ENCODE peak calls at places on chromosomes 1 and 21, in four cellular contexts. T, V, B and N are unnamed samples. For H3K9me3, the result is how much of the 10 kb centered on the place peaks cover.

GRCh38 chr1:31905681-31906080 is 32.5 kb downstream of the PTP4A2 start:
- DNase-seq in B (no peak), V (no peak), T (no peak), N (no peak)

GRCh38 chr1:43493661-43494450 is 36.8 kb upstream of the PTPRF start:
- DNase-seq in T (peak), B (no peak), V (no peak), N (no peak)

GRCh38 chr1:212560933-212561460 is 47.6 kb upstream of the ATF3 start:
- DNase-seq in V (no peak), B (no peak), T (no peak), N (no peak)

GRCh38 chr1:1411626-1412025 is 4.5 kb upstream of the MRPL20 start:
- DNase-seq in V (no peak), B (no peak), T (no peak), N (no peak)

GRCh38 chr21:39562791-39563770 is 49.7 kb upstream of the B3GALT5 start:
- DNase-seq in V (no peak), B (no peak), T (no peak), N (no peak)

GRCh38 chr1:43276673-43277072 is 6.9 kb downstream of the TMEM125 start:
- DNase-seq in V (no peak), T (no peak), B (peak), N (peak)

GRCh38 chr1:10074855-10075418 is 42.2 kb downstream of the UBE4B start:
- DNase-seq in B (no peak), T (no peak), V (no peak), N (no peak)

GRCh38 chr21:42652527-42653491 is 612 bp upstream of the PDE9A start:
- DNase-seq in B (peak), V (peak), T (peak), N (peak)

GRCh38 chr1:201655243-201655642 is 116.3 kb downstream of the NAV1 start:
- DNase-seq in V (no peak), T (peak), B (no peak), N (no peak)

GRCh38 chr21:17819878-17820232 is 699 bp upstream of the C21orf91 start:
- DNase-seq in B (no peak), T (no peak), V (no peak), N (no peak)

GRCh38 chr1:24501371-24502167 is 1.1 kb upstream of the RCAN3 start:
- DNase-seq in B (no peak), T (no peak), V (peak), N (no peak)

GRCh38 chr1:25468037-25468436 is 37.3 kb downstream of the MACO1 start:
- DNase-seq in B (no peak), T (no peak), V (no peak), N (no peak)

GRCh38 chr1:94962745-94963265 is 35.9 kb upstream of the CNN3 start:
- DNase-seq in T (no peak), B (no peak), V (peak), N (no peak)

GRCh38 chr1:176605151-176605550 is 142.2 kb downstream of the PAPPA2 start:
- DNase-seq in T (no peak), V (no peak), B (no peak), N (no peak)

GRCh38 chr1:11648732-11649158 is 5.5 kb downstream of the FBXO2 start:
- DNase-seq in V (peak), T (peak), B (no peak), N (peak)

GRCh38 chr21:41371698-41372030 is 9.8 kb downstream of the MX2 start:
- DNase-seq in V (no peak), T (no peak), B (no peak), N (no peak)

GRCh38 chr1:94553931-94554330 is 12.4 kb upstream of the F3 start:
- DNase-seq in B (no peak), V (no peak), T (no peak), N (no peak)

GRCh38 chr1:4596486-4596885 is 57.9 kb upstream of the AJAP1 start:
- DNase-seq in B (peak), T (no peak), V (no peak), N (no peak)

GRCh38 chr1:8423702-8424538 is 106.0 kb downstream of the SLC45A1 start:
- DNase-seq in T (peak), V (peak), B (peak), N (peak)

GRCh38 chr21:14879458-14879857 is 185.3 kb downstream of the NRIP1 start:
- DNase-seq in V (no peak), T (no peak), B (no peak), N (no peak)

GRCh38 chr1:241376711-241377110 is 19.7 kb upstream of the RGS7 start:
- DNase-seq in T (no peak), V (no peak), B (no peak), N (no peak)

GRCh38 chr1:160095382-160096105 is 2.9 kb downstream of the IGSF8 start:
- DNase-seq in B (no peak), V (no peak), T (peak), N (peak)

GRCh38 chr1:8378202-8378601 is 60.3 kb downstream of the SLC45A1 start:
- DNase-seq in B (peak), V (no peak), T (no peak), N (no peak)

GRCh38 chr21:45257673-45258341 is 29.9 kb downstream of the POFUT2 start:
- DNase-seq in T (peak), B (peak), V (no peak), N (no peak)

GRCh38 chr1:74426208-74426932 is 86.0 kb downstream of the LRRC53 start:
- DNase-seq in T (no peak), V (no peak), B (no peak), N (no peak)

GRCh38 chr1:169044296-169044695 is 62.2 kb upstream of the ATP1B1 start:
- DNase-seq in T (no peak), B (no peak), V (no peak), N (no peak)

GRCh38 chr1:180973360-180973759 is 49.3 kb downstream of the STX6 start:
- DNase-seq in B (no peak), T (no peak), V (no peak), N (no peak)

GRCh38 chr1:1240348-1240732 is 6.2 kb downstream of the C1QTNF12 start:
- DNase-seq in B (no peak), T (no peak), V (no peak), N (no peak)

GRCh38 chr1:164380893-164381292 is 178.1 kb upstream of the PBX1 start:
- DNase-seq in T (no peak), B (no peak), V (no peak), N (no peak)

GRCh38 chr21:28804089-28804670 is 188.5 kb downstream of the LTN1 start:
- DNase-seq in T (no peak), B (no peak), V (no peak), N (no peak)
- H3K4me3 ChIP-seq in T (no peak), B (peak), V (no peak), N (no peak)

GRCh38 chr1:244231572-244232315 is 180.7 kb downstream of the ZBTB18 start:
- DNase-seq in V (no peak), B (no peak), T (peak), N (no peak)
- H3K9me3 ChIP-seq in V (under half), B (under half), T (under half), N (under half)

DNA sequence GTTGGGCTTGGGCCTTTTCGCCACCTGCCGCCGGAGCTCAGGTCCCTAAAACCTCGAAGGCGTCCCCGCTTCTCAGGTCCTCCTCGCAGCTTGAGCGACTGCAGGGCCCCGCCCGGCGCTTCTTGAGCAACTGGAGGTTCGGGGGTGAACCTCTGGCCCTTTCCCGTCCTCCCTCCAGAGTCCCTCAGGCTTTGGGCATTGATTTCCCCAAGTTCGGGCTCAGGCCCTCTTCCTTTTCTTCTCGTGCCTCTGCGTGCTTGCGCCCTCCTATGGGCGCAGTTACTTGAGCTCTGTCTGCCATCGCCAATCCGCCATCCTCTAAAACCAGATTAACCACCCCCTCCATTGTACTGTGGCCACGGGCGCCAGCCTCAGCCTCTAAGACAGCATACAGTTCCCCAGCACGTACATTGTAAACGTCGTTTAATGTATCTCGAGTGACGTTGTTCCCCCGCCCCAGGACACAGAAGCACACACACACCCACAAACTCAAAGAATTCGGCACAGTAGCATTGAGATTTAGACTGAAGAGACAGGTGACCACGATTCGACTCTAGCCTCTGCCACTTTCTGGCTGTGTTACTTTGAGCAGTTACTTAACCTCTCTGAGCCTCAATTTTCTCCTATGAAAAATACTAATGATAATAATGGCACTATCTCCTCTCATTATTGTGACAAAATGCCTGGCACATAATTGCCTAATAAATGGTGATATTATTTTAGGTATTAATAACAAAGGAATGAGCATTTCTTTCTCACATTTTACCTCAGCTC is 22.6 kb downstream of the BTG2 start:
- DNase-seq in V (no peak), B (peak), T (peak), N (no peak)
- TF ChIP-seq CTCF in V (peak), B (peak), T (peak), N (peak)

DNA sequence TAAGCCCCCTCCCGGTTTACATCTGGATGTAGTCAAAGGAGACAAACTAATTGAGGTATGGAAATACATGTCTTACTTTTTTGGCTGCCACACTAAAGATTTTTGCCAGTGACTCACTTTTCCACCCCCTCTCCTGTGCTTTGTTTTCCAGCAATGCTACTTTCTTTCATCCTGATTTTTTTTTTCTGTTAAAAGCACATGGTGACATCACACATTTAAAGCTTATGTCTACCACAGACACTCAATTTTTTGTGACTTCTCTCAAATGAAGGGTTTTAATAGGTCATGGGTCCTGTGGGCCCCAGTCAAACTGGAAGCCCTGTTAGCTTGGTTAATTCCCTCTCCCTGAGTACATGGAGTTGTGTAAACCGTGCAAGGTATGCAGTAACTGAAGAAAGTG is 2.2 kb downstream of the PPP1R8 start:
- DNase-seq in T (no peak), B (no peak), V (no peak), N (no peak)
- H3K4me3 ChIP-seq in T (peak), B (no peak), V (no peak), N (no peak)

GRCh38 chr1:238129677-238130076 is 239.0 kb upstream of the ZP4 start:
- DNase-seq in V (no peak), T (no peak), B (no peak), N (no peak)
- H3K9me3 ChIP-seq in V (under half), T (under half), B (under half), N (under half)

DNA sequence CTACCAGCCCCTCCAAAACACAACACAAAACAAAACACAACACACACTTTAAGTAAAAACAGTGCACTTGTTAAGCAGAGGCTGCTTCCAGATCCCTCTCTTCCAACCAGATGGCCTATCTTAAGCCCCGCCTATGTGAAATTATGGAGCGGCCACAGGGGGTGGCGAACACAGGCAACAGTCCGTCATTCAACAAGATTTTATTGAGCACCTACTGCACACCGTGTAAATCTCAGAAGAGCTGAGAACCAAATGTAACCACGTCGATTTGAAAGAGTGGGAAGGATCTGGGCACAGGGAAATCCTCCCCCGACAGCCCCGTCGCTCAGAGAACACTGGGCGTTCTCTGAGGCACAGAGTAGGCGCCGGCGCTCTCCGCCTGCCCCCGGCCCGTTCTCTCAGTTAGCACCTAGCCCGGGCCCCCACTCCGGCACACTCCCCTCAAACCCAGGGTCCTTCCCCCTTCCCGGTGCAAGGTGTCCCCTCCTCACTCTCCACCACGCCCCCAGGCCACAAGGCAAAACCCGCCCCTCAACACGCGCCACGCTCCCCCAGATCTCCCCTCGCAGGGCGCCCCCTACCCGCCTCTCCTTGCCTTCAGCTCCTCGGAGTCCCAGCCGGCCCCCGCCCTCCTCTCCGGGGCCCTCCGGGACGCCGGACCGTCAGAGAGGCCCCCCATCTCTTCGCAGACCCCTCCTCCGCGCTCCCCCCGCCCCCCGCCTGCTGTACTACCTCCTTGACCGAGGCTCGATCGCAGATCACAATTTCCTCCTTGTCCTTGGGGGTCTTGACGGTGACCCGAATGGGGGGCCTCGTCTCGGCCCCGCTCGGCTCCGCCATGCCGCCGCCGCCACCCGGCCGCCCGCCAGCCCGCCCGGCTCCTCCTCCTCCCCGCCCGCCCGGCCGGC is 482 bp downstream of the UBQLN4 start:
- DNase-seq in V (peak), T (peak), B (peak), N (peak)
- TF ChIP-seq CTCF in V (peak), T (peak), B (no peak), N (peak)

DNA sequence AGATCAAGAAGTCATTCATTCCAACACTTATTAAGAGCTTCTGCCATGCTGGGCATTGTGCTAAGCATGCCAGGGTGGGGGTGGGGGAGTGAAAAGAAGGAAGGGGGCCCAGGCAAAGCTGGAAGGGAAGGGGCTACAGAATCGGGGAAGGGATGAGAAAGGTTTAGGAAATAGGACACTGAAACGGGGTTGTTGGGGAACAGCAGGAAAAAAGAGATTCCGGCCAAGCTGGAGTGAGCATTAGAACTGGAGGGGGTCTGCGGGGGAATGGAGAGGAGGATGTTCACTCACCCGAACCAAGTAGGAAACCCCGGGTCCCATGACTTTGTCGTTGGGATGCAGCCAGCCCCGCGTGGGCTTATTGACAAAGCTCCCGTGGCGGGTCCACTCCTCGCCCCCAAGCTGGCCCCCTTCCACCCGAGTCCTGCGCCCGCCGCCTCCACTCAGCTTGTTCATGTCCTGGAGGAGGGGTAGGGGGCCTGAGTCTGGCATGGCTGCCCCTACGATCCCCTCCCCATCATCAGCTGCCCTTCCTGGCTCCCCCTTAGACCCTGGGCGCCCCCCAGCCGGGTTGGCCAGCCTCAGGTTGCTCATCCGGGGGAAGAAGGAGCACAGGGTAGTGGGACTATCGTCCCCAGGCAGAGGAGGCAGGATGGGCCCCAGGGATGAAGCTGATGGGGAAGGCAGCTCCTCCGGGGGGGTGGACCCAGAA is 650 bp downstream of the SHC1 start:
- DNase-seq in T (peak), V (no peak), B (peak), N (no peak)
- H3K4me3 ChIP-seq in T (peak), V (peak), B (peak), N (peak)